ENCODE peak calls at places on chromosomes 4 and X, in eight cellular contexts. K, O, W, G, J, X, R and Q are unnamed samples.
A peak's percentile ranks its signal among the peaks of the same experiment; 100 is the strongest.

GRCh38 chr4:23969635-23970034 is 79.8 kb upstream of the PPARGC1A start:
- DNase-seq in K (no peak), O (no peak), W (no peak), G (no peak), J (no peak), X (peak; percentile 10), R (no peak), Q (no peak)

GRCh38 chr4:169485791-169486742 is 126.3 kb downstream of the NEK1 start:
- DNase-seq in K (peak; percentile 26), O (no peak), W (peak; percentile 18), G (no peak), J (peak; percentile 13), X (peak; percentile 71), R (no peak), Q (peak; percentile 68)

GRCh38 chr4:24535399-24535798 is 49.0 kb downstream of the DHX15 start:
- DNase-seq in K (no peak), O (no peak), W (no peak), G (no peak), J (no peak), X (no peak), R (no peak), Q (no peak)

GRCh38 chr4:1032861-1033260 is 21.4 kb downstream of the FGFRL1 start:
- DNase-seq in K (no peak), O (no peak), W (no peak), G (no peak), J (no peak), X (no peak), R (no peak), Q (no peak)

GRCh38 chrX:30893206-30893605 is 4.2 kb upstream of the TAB3 start:
- DNase-seq in K (no peak), O (no peak), W (no peak), G (no peak), J (no peak), X (no peak), R (no peak), Q (no peak)

GRCh38 chr4:165481458-165481857 is 102.7 kb downstream of the CPE start:
- DNase-seq in K (no peak), O (no peak), W (no peak), G (no peak), J (no peak), X (no peak), R (no peak), Q (no peak)

GRCh38 chrX:115561605-115562491 is 874 bp downstream of the PLS3 start:
- DNase-seq in K (peak; percentile 21), O (peak; percentile 78), W (peak; percentile 60), G (peak; percentile 51), J (peak; percentile 33), X (peak; percentile 35), R (peak; percentile 46), Q (no peak)

GRCh38 chrX:131067846-131068745 is 9.9 kb downstream of the ARHGAP36 start:
- DNase-seq in K (no peak), O (no peak), W (no peak), G (no peak), J (no peak), X (no peak), R (no peak), Q (no peak)

GRCh38 chrX:7266261-7266660 is 118.3 kb upstream of the PUDP start:
- DNase-seq in K (no peak), O (no peak), W (no peak), G (no peak), J (no peak), X (peak; percentile 34), R (no peak), Q (no peak)

GRCh38 chr4:89072921-89073320 is 15.9 kb upstream of the FAM13A start:
- DNase-seq in K (no peak), O (no peak), W (no peak), G (no peak), J (no peak), X (no peak), R (no peak), Q (no peak)

GRCh38 chr4:183097251-183098079 is 1.6 kb upstream of the WWC2 start:
- DNase-seq in K (peak; percentile 11), O (no peak), W (peak; percentile 37), G (peak; percentile 51), J (no peak), X (no peak), R (peak; percentile 19), Q (no peak)

GRCh38 chr4:6467600-6467999 is 4.8 kb downstream of the PPP2R2C start:
- DNase-seq in K (no peak), O (peak; percentile 11), W (no peak), G (peak; percentile 25), J (no peak), X (no peak), R (no peak), Q (no peak)

GRCh38 chrX:132219343-132219768 is at the start of gene RAP2C:
- DNase-seq in K (peak; percentile 82), O (peak; percentile 86), W (peak; percentile 66), G (peak; percentile 84), J (peak; percentile 75), X (peak; percentile 54), R (peak; percentile 64), Q (peak; percentile 70)

GRCh38 chr4:96009720-96010119 is 169.8 kb downstream of the PDHA2 start:
- DNase-seq in K (no peak), O (no peak), W (no peak), G (no peak), J (no peak), X (no peak), R (no peak), Q (no peak)

GRCh38 chrX:67614414-67614813 is 70.6 kb downstream of the AR start:
- DNase-seq in K (no peak), O (no peak), W (no peak), G (no peak), J (no peak), X (peak; percentile 25), R (no peak), Q (no peak)

GRCh38 chr4:149914521-149915115 is 99.0 kb upstream of the IQCM start:
- DNase-seq in K (peak; percentile 45), O (no peak), W (no peak), G (no peak), J (peak; percentile 25), X (peak; percentile 68), R (peak; percentile 30), Q (no peak)

DNA sequence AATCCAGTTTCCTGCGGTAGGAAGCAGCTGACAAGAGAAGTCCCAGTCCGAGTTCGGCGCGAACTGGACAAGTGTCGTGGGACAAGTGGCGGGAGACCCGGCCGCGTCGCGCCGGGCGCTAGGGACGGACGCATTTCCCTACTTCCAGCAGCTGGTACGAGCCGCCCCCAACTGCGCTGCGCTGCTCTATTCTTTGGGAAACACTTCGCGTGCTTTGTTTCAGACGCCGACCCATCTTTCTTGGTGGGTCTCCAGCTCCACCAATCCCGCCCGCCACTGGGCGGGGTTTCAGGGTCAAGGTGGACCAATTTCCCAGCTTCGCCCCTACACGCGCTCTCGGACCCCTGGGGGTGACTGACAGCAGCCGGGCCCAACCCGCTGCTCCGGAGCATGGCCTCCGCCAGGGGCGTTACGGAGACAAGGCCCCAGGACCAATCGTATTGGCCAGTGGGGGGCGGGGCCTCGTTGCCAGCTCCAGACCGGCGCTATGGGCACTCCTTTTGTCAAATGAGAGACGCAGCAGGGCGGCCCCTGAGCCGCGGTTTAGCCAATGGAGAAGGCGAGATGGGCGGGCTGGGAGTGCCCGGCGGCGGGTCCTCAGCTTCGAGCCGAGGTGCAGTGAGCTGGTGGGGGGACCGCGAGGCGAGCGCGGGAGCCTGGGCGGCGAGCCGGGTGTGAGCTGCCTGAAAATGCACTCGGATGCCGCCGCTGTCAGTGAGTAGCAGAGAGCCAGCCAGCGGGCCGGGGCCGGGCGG is at the start of gene DCUN1D4:
- DNase-seq in K (peak; percentile 100), O (peak; percentile 100), W (peak; percentile 100), G (peak; percentile 100), J (peak; percentile 96), X (peak; percentile 99), R (peak; percentile 100), Q (peak; percentile 100)
- TF ChIP-seq POLR2A in K (peak; percentile 79), O (peak; percentile 71), W (peak; percentile 76), G (peak; percentile 92), J (peak; percentile 47), X (peak; percentile 46), R (peak; percentile 71), Q (peak; percentile 27)

GRCh38 chr4:2565533-2565932 is 29.1 kb downstream of the FAM193A start:
- DNase-seq in K (no peak), O (no peak), W (no peak), G (no peak), J (no peak), X (no peak), R (no peak), Q (no peak)

GRCh38 chr4:2558301-2558700 is 21.9 kb downstream of the FAM193A start:
- DNase-seq in K (no peak), O (no peak), W (no peak), G (no peak), J (no peak), X (no peak), R (no peak), Q (no peak)

DNA sequence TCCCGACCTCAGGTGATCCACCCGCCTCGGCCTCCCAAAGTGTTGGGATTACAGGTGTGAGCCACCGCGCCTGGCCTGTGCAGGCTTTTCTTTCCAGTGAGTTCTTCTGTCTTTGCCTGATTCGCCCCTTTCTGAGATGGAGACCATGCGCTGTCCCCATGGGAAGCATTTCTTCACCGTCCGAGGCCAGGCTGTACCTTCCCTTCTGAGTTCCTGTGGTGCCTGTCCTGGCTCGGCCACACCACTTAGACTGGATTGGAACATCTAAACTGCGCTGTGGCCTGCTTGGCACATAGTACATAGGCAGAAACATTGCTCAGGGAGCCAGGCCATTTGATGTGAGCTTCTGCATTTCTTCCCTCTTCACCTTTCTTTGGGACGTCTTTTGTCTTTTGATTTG is 23.7 kb downstream of the FAM193A start:
- DNase-seq in K (no peak), O (no peak), W (no peak), G (no peak), J (no peak), X (no peak), R (no peak), Q (no peak)
- H3K27ac ChIP-seq in K (no peak overlapping the region), O (no peak overlapping the region), W (no peak overlapping the region), G (no peak overlapping the region), J (no peak overlapping the region), X (no peak overlapping the region), R (no peak overlapping the region), Q (no peak overlapping the region)

DNA sequence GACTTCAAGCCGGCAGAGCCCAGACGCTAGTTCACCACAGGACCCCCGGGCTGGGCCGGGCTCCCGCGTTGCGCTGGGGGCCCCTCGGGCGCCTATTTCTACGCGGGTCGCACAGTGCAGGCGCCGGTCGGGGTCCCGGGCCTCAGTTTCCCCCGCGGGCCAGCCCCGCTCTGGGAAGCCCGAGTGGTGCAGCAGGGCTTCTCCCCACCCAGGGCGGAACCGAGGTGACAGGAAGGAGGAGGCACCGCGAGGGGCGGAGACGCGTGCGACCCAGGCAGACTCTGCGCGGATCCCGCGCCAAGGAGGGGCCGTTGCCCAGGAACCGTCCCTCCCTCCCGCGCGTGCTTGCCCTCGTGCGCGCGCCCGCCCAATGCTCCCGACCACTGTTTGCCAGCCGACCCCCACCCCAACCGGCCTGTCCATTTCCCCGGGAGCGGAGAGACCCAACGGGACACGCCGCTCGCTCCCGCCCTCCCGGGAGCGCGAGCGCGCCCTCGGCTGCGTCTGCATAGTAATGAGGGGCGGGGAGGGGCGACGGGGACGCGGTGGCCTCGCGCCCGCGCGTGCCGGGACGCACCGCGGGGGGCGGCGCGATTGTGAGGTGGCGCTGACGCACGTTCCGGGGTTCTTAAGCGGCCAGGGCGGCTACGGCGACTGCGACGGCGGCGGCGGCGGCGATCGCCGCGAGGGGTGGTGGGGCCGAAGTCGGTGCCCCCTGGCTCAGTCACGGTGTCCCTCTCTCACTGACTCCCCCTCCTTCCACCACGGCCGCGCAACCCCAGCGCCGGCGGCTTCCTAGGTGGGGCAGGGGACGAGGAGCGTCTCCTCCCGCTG is at the start of gene CPEB2:
- DNase-seq in K (peak; percentile 96), O (peak; percentile 98), W (peak; percentile 95), G (peak; percentile 99), J (peak; percentile 56), X (peak; percentile 97), R (peak; percentile 95), Q (peak; percentile 94)
- TF ChIP-seq POLR2A in K (peak; percentile 98), O (peak; percentile 97), W (peak; percentile 100), G (peak; percentile 99), J (peak; percentile 93), X (peak; percentile 96), R (peak; percentile 100), Q (peak; percentile 99)

GRCh38 chr4:98930311-98930865 is 1.5 kb upstream of the EIF4E start:
- DNase-seq in K (no peak), O (no peak), W (no peak), G (no peak), J (no peak), X (no peak), R (no peak), Q (no peak)
- H3K27ac ChIP-seq in K (peak overlapping the region; percentile 95), O (peak overlapping the region; percentile 88), W (peak overlapping the region; percentile 96), G (peak overlapping the region; percentile 92), J (peak overlapping the region; percentile 100), X (no peak overlapping the region), R (peak overlapping the region; percentile 93), Q (peak overlapping the region; percentile 97)